ENCODE peak calls at places on chromosomes 2 and 18, in eight cellular contexts. C is effector memory CD4-positive, alpha-beta T cell; E is stimulated activated CD8-positive, alpha-beta memory T cell treated with anti-CD3 and anti-CD28 coated beads, Interleukin-7, amount 100 ng/mL, for 1 hour; X is RKO; N is PC-9; R is pons; W is H7; K is cardiac fibroblast. B is an unnamed sample.
A peak's percentile ranks its signal among the peaks of the same experiment; 100 is the strongest.

GRCh38 chr2:64105676-64106461 is 38.4 kb downstream of the PELI1 start:
- DNase-seq in K (no peak), X (no peak), N (no peak), R (no peak), C (no peak), W (no peak), E (no peak), B (no peak)

GRCh38 chr2:70643715-70644114 is 90.1 kb upstream of the TGFA start:
- DNase-seq in X (peak; percentile 10), C (no peak), K (peak; percentile 13), W (peak; percentile 66), N (no peak), E (no peak), R (no peak), B (no peak)

GRCh38 chr2:174764281-174765063 is at the start of gene CHRNA1:
- DNase-seq in R (no peak), N (no peak), K (no peak), W (no peak), X (no peak), E (no peak), C (no peak), B (peak; percentile 29)

GRCh38 chr18:72376256-72376655 is 167.9 kb downstream of the CBLN2 start:
- DNase-seq in X (no peak), N (no peak), R (no peak), E (no peak), K (no peak), W (no peak), C (no peak), B (no peak)

GRCh38 chr2:17793803-17794349 is 22.4 kb upstream of the MSGN1 start:
- DNase-seq in R (no peak), N (no peak), E (no peak), C (no peak), K (no peak), X (no peak), W (no peak), B (peak; percentile 31)

GRCh38 chr2:121902171-121902591 is 146.7 kb downstream of the TSN start:
- DNase-seq in X (no peak), C (no peak), E (no peak), W (peak; percentile 81), K (peak; percentile 83), N (no peak), R (no peak), B (no peak)

GRCh38 chr18:8800041-8800441 is 94.7 kb downstream of the MTCL1 start:
- DNase-seq in E (no peak), R (no peak), X (no peak), C (no peak), K (no peak), N (no peak), W (no peak), B (peak; percentile 41)

GRCh38 chr18:44748582-44748981 is 67.9 kb downstream of the SETBP1 start:
- DNase-seq in C (no peak), R (no peak), N (no peak), K (no peak), X (no peak), W (no peak), E (no peak), B (no peak)

GRCh38 chr2:16117791-16118610 is 177.7 kb downstream of the MYCN start:
- DNase-seq in R (no peak), W (no peak), K (no peak), E (no peak), C (no peak), N (no peak), X (no peak), B (no peak)

GRCh38 chr18:54191352-54191751 is 33.1 kb downstream of the MBD2 start:
- DNase-seq in E (no peak), W (peak; percentile 28), X (no peak), R (no peak), C (no peak), N (peak; percentile 84), K (no peak), B (no peak)

GRCh38 chr18:55419939-55420664 is 167.9 kb downstream of the TCF4 start:
- DNase-seq in C (no peak), R (peak; percentile 75), X (no peak), N (no peak), E (no peak), W (no peak), K (peak; percentile 55), B (no peak)

GRCh38 chr2:212709287-212709686 is 170.7 kb upstream of the ERBB4 start:
- DNase-seq in E (no peak), W (no peak), R (no peak), C (no peak), X (no peak), K (no peak), N (no peak), B (no peak)

GRCh38 chr18:74796928-74797576 is 199.4 kb downstream of the ZNF407 start:
- DNase-seq in R (peak; percentile 49), C (no peak), X (peak; percentile 11), N (no peak), W (no peak), K (peak; percentile 56), E (no peak), B (peak; percentile 74)

GRCh38 chr2:20609349-20609994 is 41.4 kb downstream of the HS1BP3 start:
- DNase-seq in N (no peak), X (no peak), E (no peak), K (peak; percentile 90), W (no peak), R (no peak), C (no peak), B (peak; percentile 58)

GRCh38 chr18:57737661-57738060 is 65.5 kb downstream of the ATP8B1 start:
- DNase-seq in C (no peak), E (no peak), W (no peak), X (peak; percentile 72), K (peak; percentile 97), N (peak; percentile 87), R (peak; percentile 27), B (peak; percentile 98)

GRCh38 chr18:55319517-55319905 is 268.5 kb downstream of the TCF4 start:
- DNase-seq in E (no peak), W (no peak), C (no peak), K (peak; percentile 84), X (no peak), R (no peak), N (no peak), B (peak; percentile 71)

GRCh38 chr2:25207078-25207545 is 38.7 kb upstream of the POMC start:
- DNase-seq in X (no peak), N (no peak), K (no peak), R (no peak), W (peak; percentile 79), E (no peak), C (no peak), B (no peak)

GRCh38 chr2:161424992-161425391 is 8.9 kb downstream of the TBR1 start:
- DNase-seq in N (no peak), E (no peak), X (no peak), W (no peak), C (no peak), R (no peak), K (no peak), B (no peak)

GRCh38 chr18:6281874-6282273 is 132.8 kb downstream of the L3MBTL4 start:
- DNase-seq in E (no peak), C (no peak), W (no peak), N (no peak), X (no peak), K (no peak), R (peak; percentile 57), B (no peak)

GRCh38 chr18:55906533-55906932 is 318.5 kb upstream of the TCF4 start:
- DNase-seq in E (no peak), C (no peak), K (peak; percentile 60), N (no peak), X (peak; percentile 9), W (no peak), R (no peak), B (no peak)

GRCh38 chr2:47072018-47072691 is 83.0 kb downstream of the STPG4 start:
- DNase-seq in N (no peak), K (peak; percentile 98), R (peak; percentile 82), E (no peak), X (no peak), C (no peak), W (peak; percentile 78), B (peak; percentile 82)

GRCh38 chr2:33419548-33420255 is 56.7 kb upstream of the RASGRP3 start:
- DNase-seq in E (no peak), R (no peak), C (no peak), K (no peak), N (peak; percentile 29), X (no peak), W (no peak), B (no peak)

GRCh38 chr2:120892271-120892966 is 156.8 kb downstream of the GLI2 start:
- DNase-seq in C (no peak), E (no peak), W (no peak), X (no peak), K (no peak), N (no peak), R (no peak), B (no peak)

GRCh38 chr2:85737481-85737880 is 16.3 kb upstream of the ATOH8 start:
- DNase-seq in R (no peak), E (no peak), W (no peak), N (no peak), K (peak; percentile 94), X (peak; percentile 57), C (no peak), B (peak; percentile 96)

GRCh38 chr18:61870151-61870550 is 22.7 kb downstream of the RNF152 start:
- DNase-seq in R (no peak), C (no peak), N (no peak), E (no peak), W (no peak), X (no peak), K (peak; percentile 74), B (peak; percentile 52)

GRCh38 chr2:234014462-234014861 is 36.0 kb upstream of the SPP2 start:
- DNase-seq in C (no peak), E (no peak), K (no peak), W (no peak), R (no peak), N (no peak), X (no peak), B (no peak)

GRCh38 chr2:198006733-198007132 is 202.3 kb downstream of the PLCL1 start:
- DNase-seq in W (no peak), K (no peak), E (no peak), R (no peak), N (no peak), X (no peak), C (no peak), B (no peak)

GRCh38 chr2:219987830-219988229 is 360.4 kb downstream of the SLC4A3 start:
- DNase-seq in K (peak; percentile 90), R (no peak), N (peak; percentile 45), W (no peak), E (no peak), X (peak; percentile 72), C (no peak), B (peak; percentile 66)

GRCh38 chr2:222835142-222835822 is 25.6 kb upstream of the ACSL3 start:
- DNase-seq in E (no peak), N (peak; percentile 74), W (no peak), K (peak; percentile 17), R (no peak), X (no peak), C (no peak), B (peak; percentile 18)

GRCh38 chr2:118670281-118670680 is 177.2 kb downstream of the EN1 start:
- DNase-seq in W (no peak), R (no peak), E (no peak), X (no peak), C (no peak), K (peak; percentile 33), N (no peak), B (no peak)

GRCh38 chr2:199659207-199659606 is 191.8 kb downstream of the FTCDNL1 start:
- DNase-seq in R (peak; percentile 23), C (no peak), N (no peak), E (no peak), X (no peak), W (peak; percentile 84), K (peak; percentile 14), B (peak; percentile 47)

GRCh38 chr2:221752781-221753180 is 180.7 kb upstream of the EPHA4 start:
- DNase-seq in K (peak; percentile 7), R (no peak), C (no peak), X (no peak), E (no peak), W (no peak), N (no peak), B (no peak)

GRCh38 chr18:60563082-60563481 is 190.5 kb upstream of the MC4R start:
- DNase-seq in W (no peak), K (no peak), N (no peak), X (no peak), E (no peak), C (no peak), R (no peak), B (no peak)

GRCh38 chr2:9617749-9618148 is 13.0 kb downstream of the YWHAQ start:
- DNase-seq in K (peak; percentile 72), R (no peak), N (no peak), C (no peak), W (no peak), X (no peak), E (no peak), B (peak; percentile 45)

B was measured in foreskin fibroblast.